ENCODE peak calls at places on chromosome 10, in six cellular contexts. H, Y, D, M, E and V are unnamed samples.
A peak's percentile ranks its signal among the peaks of the same experiment; 100 is the strongest.

GRCh38 chr10:118551535-118552100 is 43.8 kb downstream of the PRLHR start:
- DNase-seq in E (no peak), D (no peak), Y (no peak), H (no peak), M (no peak), V (no peak)

GRCh38 chr10:106133451-106133850 is 1031.1 kb downstream of the SORCS1 start:
- DNase-seq in E (no peak), M (no peak), Y (no peak), D (no peak), H (no peak), V (no peak)

GRCh38 chr10:78327778-78328591 is 294.3 kb downstream of the RPS24 start:
- DNase-seq in D (no peak), H (peak; percentile 29), Y (no peak), M (no peak), E (no peak), V (no peak)

GRCh38 chr10:103281753-103282152 is 4.8 kb downstream of the INA start:
- DNase-seq in E (no peak), Y (peak; percentile 13), D (no peak), M (no peak), H (peak; percentile 82), V (peak; percentile 43)

GRCh38 chr10:122461367-122461728 is at the start of gene HTRA1:
- DNase-seq in M (no peak), E (no peak), Y (no peak), D (peak; percentile 63), H (no peak), V (peak; percentile 61)

GRCh38 chr10:125448596-125448995 is 234.4 kb downstream of the TEX36 start:
- DNase-seq in E (no peak), D (peak; percentile 53), M (peak; percentile 5), Y (peak; percentile 57), H (peak; percentile 87), V (peak; percentile 4)

GRCh38 chr10:103481974-103482531 is 3.0 kb upstream of the CALHM3 start:
- DNase-seq in Y (peak; percentile 51), M (peak; percentile 74), E (no peak), D (peak; percentile 78), H (no peak), V (peak; percentile 69)

GRCh38 chr10:76205361-76205760 is 773.9 kb downstream of the LRMDA start:
- DNase-seq in M (no peak), Y (no peak), H (no peak), E (no peak), D (no peak), V (no peak)

GRCh38 chr10:44039599-44039998 is 345.3 kb downstream of the CXCL12 start:
- DNase-seq in D (no peak), M (no peak), Y (no peak), E (no peak), H (no peak), V (no peak)

GRCh38 chr10:108360187-108360586 is 1195.7 kb upstream of the SORCS1 start:
- DNase-seq in M (no peak), E (no peak), Y (no peak), H (no peak), D (no peak), V (peak; percentile 2)

GRCh38 chr10:96614515-96614914 is 27.7 kb upstream of the TM9SF3 start:
- DNase-seq in H (no peak), Y (peak; percentile 19), E (no peak), M (peak; percentile 24), D (peak; percentile 61), V (peak; percentile 87)

GRCh38 chr10:105503714-105504113 is 862.6 kb downstream of the SORCS3 start:
- DNase-seq in Y (no peak), M (no peak), D (no peak), H (no peak), E (no peak), V (no peak)

GRCh38 chr10:99432881-99433280 is 2.5 kb upstream of the GOT1 start:
- DNase-seq in M (no peak), E (no peak), D (no peak), Y (no peak), H (no peak), V (no peak)

GRCh38 chr10:122132882-122133634 is 138.0 kb upstream of the BTBD16 start:
- DNase-seq in D (no peak), Y (no peak), E (no peak), M (no peak), H (no peak), V (no peak)

GRCh38 chr10:28094121-28094520 is 95.2 kb upstream of the ODAD2 start:
- DNase-seq in E (no peak), H (no peak), M (no peak), D (no peak), Y (no peak), V (no peak)

GRCh38 chr10:127449491-127449890 is 99.6 kb upstream of the NPS start:
- DNase-seq in M (no peak), H (no peak), D (no peak), Y (no peak), E (no peak), V (no peak)

GRCh38 chr10:33065111-33065510 is 107.1 kb upstream of the ITGB1 start:
- DNase-seq in D (no peak), E (no peak), M (no peak), Y (no peak), H (no peak), V (no peak)

GRCh38 chr10:119595715-119596515 is 849 bp downstream of the TIAL1 start:
- DNase-seq in D (peak; percentile 25), Y (peak; percentile 70), E (no peak), H (peak; percentile 53), M (no peak), V (peak; percentile 44)

GRCh38 chr10:86361134-86362128 is 5.2 kb downstream of the GRID1 start:
- DNase-seq in M (no peak), Y (no peak), D (no peak), H (no peak), E (no peak), V (no peak)

GRCh38 chr10:29535012-29535777 is 99.6 kb downstream of the SVIL start:
- DNase-seq in E (no peak), M (peak; percentile 93), Y (peak; percentile 36), H (peak; percentile 87), D (peak; percentile 80), V (peak; percentile 88)

GRCh38 chr10:113132651-113133088 is 182.6 kb downstream of the TCF7L2 start:
- DNase-seq in Y (no peak), E (no peak), D (no peak), H (no peak), M (no peak), V (peak; percentile 32)

GRCh38 chr10:83165164-83165563 is 974.1 kb upstream of the GHITM start:
- DNase-seq in M (no peak), H (no peak), Y (no peak), D (no peak), E (no peak), V (no peak)

GRCh38 chr10:73424478-73424877 is 8.9 kb downstream of the MSS51 start:
- DNase-seq in Y (no peak), H (no peak), E (no peak), D (no peak), M (no peak), V (no peak)

DNA sequence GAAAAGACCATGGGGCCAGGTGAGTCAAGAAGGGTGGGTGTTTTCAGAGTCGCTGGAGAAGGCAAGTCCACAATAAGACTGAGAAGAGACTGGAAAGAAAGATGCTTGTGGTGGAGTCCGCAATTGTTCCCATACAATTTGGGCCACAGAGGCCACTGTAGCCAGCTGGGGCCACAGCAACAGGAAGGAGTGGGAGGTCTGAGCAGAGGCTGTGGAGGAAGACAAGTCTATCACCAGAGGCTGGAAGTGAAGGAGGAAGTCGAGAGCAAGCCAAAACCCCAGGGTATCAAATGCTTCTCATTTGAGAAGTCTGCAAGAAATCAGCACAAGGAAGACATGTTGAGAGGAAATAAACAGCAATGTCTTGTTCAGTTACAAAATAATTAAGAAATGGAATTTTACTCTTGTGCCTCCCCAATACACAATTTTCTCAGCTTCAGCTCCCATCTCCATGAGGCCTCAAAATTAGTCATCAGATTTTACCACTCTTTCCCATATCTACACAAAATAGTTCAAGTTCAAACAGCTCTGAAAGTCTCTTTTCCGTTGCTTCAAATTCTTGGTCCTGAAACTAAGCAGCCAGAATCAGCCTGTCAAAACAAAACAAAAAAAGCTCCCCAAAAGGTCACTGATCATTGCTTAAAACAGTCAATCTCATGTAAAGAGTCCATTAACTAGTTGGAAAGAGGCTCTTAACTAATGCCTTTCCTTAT is 31.6 kb downstream of the SLC16A12 start:
- DNase-seq in Y (no peak), M (no peak), E (no peak), H (no peak), D (no peak), V (peak; percentile 19)
- TF ChIP-seq RFX5 in Y (no peak), M (no peak), E (no peak), H (no peak), D (no peak), V (no peak)

DNA sequence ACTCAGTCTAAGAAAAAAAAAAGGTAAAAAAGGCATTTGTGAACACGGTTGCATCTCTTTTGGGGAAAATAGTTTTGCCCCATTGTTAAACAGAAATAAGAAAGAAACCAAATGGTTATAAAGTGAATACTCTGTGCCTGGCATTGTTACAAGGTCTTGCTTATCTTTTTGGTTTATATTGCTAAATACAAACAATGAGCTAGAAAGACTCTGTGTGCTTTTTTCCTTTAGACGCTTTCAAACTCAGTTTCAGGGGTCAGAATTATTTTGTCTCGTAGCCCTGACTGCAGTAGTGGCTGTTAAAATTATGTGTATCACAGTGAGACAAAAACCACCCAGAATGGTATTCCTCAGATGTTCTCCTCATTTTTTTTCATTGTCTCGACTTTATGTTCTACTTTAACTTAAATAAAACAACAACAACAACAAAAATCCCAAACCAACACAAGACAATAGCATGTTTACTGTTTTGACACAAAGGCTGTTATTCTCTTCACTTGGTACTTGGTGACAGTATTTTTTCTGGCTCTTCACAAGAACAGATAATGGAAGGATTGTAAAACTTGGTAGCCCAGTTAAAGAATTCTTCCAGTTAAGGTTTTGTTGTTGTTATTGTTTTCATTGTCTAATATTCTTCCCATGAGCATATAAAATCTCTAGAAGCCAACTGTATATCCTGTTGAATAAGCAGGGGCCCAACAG is 190.1 kb downstream of the PLXDC2 start:
- DNase-seq in H (no peak), Y (no peak), M (no peak), E (no peak), D (no peak), V (no peak)
- TF ChIP-seq POLR2A in H (no peak), Y (no peak), M (no peak), E (no peak), D (no peak), V (no peak)

DNA sequence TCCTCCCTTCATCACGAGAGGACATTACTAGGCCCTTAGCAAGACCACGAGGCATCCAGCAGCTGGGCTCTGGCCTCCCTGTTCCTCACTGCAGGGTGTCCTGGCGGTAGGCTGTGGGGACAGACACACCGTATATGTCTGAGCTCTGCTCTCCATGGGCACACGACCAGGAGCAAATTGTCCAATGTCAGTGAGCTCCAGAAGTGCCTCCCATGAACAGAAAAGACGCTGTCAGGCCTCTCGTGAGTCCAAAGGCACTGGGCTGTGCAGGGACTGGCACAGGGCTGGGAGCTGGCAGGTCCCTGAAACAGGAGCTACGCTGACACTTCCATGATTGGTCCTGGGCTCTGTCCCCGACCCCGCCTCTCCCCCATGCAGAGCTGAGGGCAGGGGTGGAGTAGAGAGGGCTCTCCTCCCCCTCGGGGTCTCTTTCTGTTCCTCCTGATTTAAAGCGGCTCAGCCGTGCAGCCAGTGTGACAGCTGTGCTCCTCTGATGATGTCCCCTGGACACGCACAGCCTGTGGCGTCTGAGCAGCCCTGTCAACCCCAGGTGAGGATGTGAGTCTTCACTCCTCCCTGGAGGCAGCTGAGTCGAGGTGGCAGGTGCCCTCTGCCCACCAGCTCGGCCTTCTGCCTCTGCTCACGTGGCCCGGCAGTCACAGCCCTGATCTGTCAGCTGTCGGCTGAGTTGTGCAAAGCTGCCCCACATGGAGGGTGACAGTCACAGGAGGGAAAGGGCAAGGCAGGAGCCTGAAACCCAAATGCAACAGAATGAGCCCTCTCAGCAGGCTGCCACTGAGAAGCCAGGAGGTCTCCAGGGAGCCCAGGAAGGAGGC is 13.0 kb downstream of the ANTXRL start:
- DNase-seq in E (no peak), H (peak; percentile 69), Y (no peak), D (no peak), M (no peak), V (no peak)
- TF ChIP-seq RFX5 in E (no peak), H (no peak), Y (no peak), D (no peak), M (no peak), V (no peak)

GRCh38 chr10:101578192-101578591 is 9.9 kb downstream of the POLL start:
- DNase-seq in Y (no peak), D (no peak), H (no peak), M (no peak), E (no peak), V (no peak)
- TF ChIP-seq POLR2A in Y (peak; percentile 37), D (no peak), H (no peak), M (no peak), E (no peak), V (no peak)